ENCODE peak calls at places on chromosomes 6 and 20, in nine cellular contexts. One of them, this sample, is unnamed.

GRCh38 chr20:41643504-41643938 is 25.3 kb upstream of the CHD6 start:
- DNase-seq in spleen: no peak
- DNase-seq in stomach: peak; percentile 88
- DNase-seq in heart left ventricle: peak; percentile 11
- DNase-seq in suprapubic skin: no peak
- DNase-seq in A549: peak; percentile 18
- DNase-seq in IMR-90: peak; percentile 80
- DNase-seq in adrenal gland: peak; percentile 57
- DNase-seq in uterus: peak; percentile 21
- DNase-seq in this sample: no peak

GRCh38 chr6:168418631-168419250 is 22.2 kb upstream of the SMOC2 start:
- DNase-seq in A549: no peak
- DNase-seq in IMR-90: no peak
- DNase-seq in uterus: peak; percentile 51
- DNase-seq in spleen: no peak
- DNase-seq in adrenal gland: no peak
- DNase-seq in heart left ventricle: no peak
- DNase-seq in stomach: no peak
- DNase-seq in suprapubic skin: peak; percentile 73
- DNase-seq in this sample: no peak

GRCh38 chr20:24955045-24955444 is 6.0 kb downstream of the CST7 start:
- DNase-seq in spleen: peak; percentile 50
- DNase-seq in A549: no peak
- DNase-seq in stomach: peak; percentile 20
- DNase-seq in uterus: no peak
- DNase-seq in adrenal gland: no peak
- DNase-seq in IMR-90: no peak
- DNase-seq in heart left ventricle: no peak
- DNase-seq in suprapubic skin: no peak
- DNase-seq in this sample: no peak

GRCh38 chr20:63966172-63966943 is 3.4 kb downstream of the ZNF512B start:
- DNase-seq in spleen: peak; percentile 69
- DNase-seq in stomach: no peak
- DNase-seq in uterus: peak; percentile 12
- DNase-seq in IMR-90: no peak
- DNase-seq in suprapubic skin: no peak
- DNase-seq in adrenal gland: no peak
- DNase-seq in A549: no peak
- DNase-seq in heart left ventricle: no peak
- DNase-seq in this sample: no peak

GRCh38 chr6:154848580-154848979 is 115.4 kb downstream of the SCAF8 start:
- DNase-seq in spleen: no peak
- DNase-seq in heart left ventricle: no peak
- DNase-seq in adrenal gland: no peak
- DNase-seq in uterus: no peak
- DNase-seq in IMR-90: peak; percentile 10
- DNase-seq in suprapubic skin: no peak
- DNase-seq in A549: no peak
- DNase-seq in stomach: no peak
- DNase-seq in this sample: no peak

GRCh38 chr6:124073820-124074587 is 270.3 kb downstream of the NKAIN2 start:
- DNase-seq in adrenal gland: no peak
- DNase-seq in A549: no peak
- DNase-seq in suprapubic skin: no peak
- DNase-seq in IMR-90: no peak
- DNase-seq in stomach: no peak
- DNase-seq in uterus: no peak
- DNase-seq in heart left ventricle: no peak
- DNase-seq in spleen: no peak
- DNase-seq in this sample: no peak

GRCh38 chr20:43960231-43960630 is 45.6 kb downstream of the TOX2 start:
- DNase-seq in spleen: no peak
- DNase-seq in A549: no peak
- DNase-seq in IMR-90: no peak
- DNase-seq in stomach: no peak
- DNase-seq in adrenal gland: no peak
- DNase-seq in heart left ventricle: no peak
- DNase-seq in uterus: no peak
- DNase-seq in suprapubic skin: no peak
- DNase-seq in this sample: no peak

GRCh38 chr6:102994866-102995265 is 1601.4 kb downstream of the GRIK2 start:
- DNase-seq in spleen: no peak
- DNase-seq in uterus: no peak
- DNase-seq in stomach: no peak
- DNase-seq in IMR-90: no peak
- DNase-seq in suprapubic skin: no peak
- DNase-seq in adrenal gland: no peak
- DNase-seq in heart left ventricle: no peak
- DNase-seq in A549: no peak
- DNase-seq in this sample: no peak

GRCh38 chr6:6007311-6008113 is 787 bp upstream of the NRN1 start:
- DNase-seq in suprapubic skin: no peak
- DNase-seq in spleen: peak; percentile 75
- DNase-seq in stomach: no peak
- DNase-seq in IMR-90: no peak
- DNase-seq in uterus: no peak
- DNase-seq in A549: no peak
- DNase-seq in heart left ventricle: no peak
- DNase-seq in adrenal gland: no peak
- DNase-seq in this sample: no peak

GRCh38 chr6:6008648-6009421 is 2.1 kb upstream of the NRN1 start:
- DNase-seq in uterus: peak; percentile 44
- DNase-seq in spleen: peak; percentile 88
- DNase-seq in adrenal gland: peak; percentile 64
- DNase-seq in heart left ventricle: peak; percentile 81
- DNase-seq in A549: peak; percentile 68
- DNase-seq in stomach: peak; percentile 40
- DNase-seq in IMR-90: no peak
- DNase-seq in suprapubic skin: no peak
- DNase-seq in this sample: peak; percentile 75

GRCh38 chr6:6005467-6006427 is 978 bp downstream of the NRN1 start:
- DNase-seq in IMR-90: no peak
- DNase-seq in spleen: no peak
- DNase-seq in heart left ventricle: no peak
- DNase-seq in adrenal gland: no peak
- DNase-seq in suprapubic skin: no peak
- DNase-seq in A549: no peak
- DNase-seq in stomach: no peak
- DNase-seq in uterus: no peak
- DNase-seq in this sample: no peak

GRCh38 chr6:6008114-6008647 is 1.5 kb upstream of the NRN1 start:
- DNase-seq in spleen: no peak
- DNase-seq in IMR-90: no peak
- DNase-seq in adrenal gland: no peak
- DNase-seq in stomach: no peak
- DNase-seq in uterus: no peak
- DNase-seq in A549: no peak
- DNase-seq in heart left ventricle: no peak
- DNase-seq in suprapubic skin: no peak
- DNase-seq in this sample: no peak

DNA sequence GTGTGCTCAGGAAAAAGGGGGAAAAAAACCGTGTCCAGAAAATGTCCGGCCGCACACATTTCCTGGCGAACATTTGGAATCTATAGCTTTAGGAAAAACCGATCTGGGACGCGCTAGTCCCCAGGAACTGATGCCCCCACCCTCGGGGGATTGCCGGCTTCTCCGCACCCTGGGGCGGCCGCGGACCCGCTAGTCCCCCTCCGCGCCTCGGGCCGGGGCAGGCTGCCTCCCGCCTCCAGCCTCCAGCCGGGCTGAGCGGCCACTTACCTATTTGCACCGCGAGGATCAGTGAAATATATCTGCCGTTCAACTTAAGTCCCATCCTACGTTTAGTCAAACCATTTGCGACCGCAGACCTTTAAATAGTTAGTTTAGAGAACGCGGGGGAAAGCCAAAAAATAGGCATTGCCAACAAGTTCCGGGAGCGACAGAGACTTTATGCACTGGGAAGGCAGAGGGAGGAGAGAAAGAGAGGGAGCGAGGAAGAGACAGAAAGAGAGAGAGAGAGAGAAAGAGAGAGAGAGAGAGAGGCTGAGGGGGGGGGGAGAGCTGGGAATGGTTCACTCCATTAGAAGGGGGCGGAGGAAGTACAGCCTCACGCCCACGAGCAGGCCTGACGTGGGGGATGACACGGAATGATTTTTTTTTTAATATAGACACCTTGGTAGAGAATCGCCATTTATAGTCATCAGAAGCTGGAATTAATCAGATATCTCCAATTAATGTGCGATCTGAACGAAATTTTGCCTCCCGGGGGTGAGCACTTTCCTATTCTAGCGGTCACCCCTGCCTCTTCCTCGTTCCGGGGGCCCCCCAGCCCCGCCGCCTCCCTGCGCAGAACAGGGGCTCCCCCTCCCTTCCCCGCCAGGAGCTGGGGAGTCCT is at the start of gene NRN1:
- DNase-seq in heart left ventricle: no peak
- DNase-seq in A549: no peak
- DNase-seq in adrenal gland: no peak
- DNase-seq in spleen: no peak
- DNase-seq in stomach: no peak
- DNase-seq in IMR-90: no peak
- DNase-seq in suprapubic skin: no peak
- DNase-seq in uterus: no peak
- DNase-seq in this sample: no peak
- H3K4me3 ChIP-seq in heart left ventricle: peak within 1 kb of the TSS; percentile 62
- H3K4me3 ChIP-seq in A549: peak within 1 kb of the TSS; percentile 60
- H3K4me3 ChIP-seq in adrenal gland: no peak within 1 kb of the TSS
- H3K4me3 ChIP-seq in spleen: peak within 1 kb of the TSS; percentile 70
- H3K4me3 ChIP-seq in stomach: peak within 1 kb of the TSS; percentile 28
- H3K4me3 ChIP-seq in IMR-90: no peak within 1 kb of the TSS
- H3K4me3 ChIP-seq in suprapubic skin: peak within 1 kb of the TSS; percentile 62
- H3K4me3 ChIP-seq in uterus: peak within 1 kb of the TSS; percentile 27
- H3K4me3 ChIP-seq in this sample: peak within 1 kb of the TSS; percentile 65

DNA sequence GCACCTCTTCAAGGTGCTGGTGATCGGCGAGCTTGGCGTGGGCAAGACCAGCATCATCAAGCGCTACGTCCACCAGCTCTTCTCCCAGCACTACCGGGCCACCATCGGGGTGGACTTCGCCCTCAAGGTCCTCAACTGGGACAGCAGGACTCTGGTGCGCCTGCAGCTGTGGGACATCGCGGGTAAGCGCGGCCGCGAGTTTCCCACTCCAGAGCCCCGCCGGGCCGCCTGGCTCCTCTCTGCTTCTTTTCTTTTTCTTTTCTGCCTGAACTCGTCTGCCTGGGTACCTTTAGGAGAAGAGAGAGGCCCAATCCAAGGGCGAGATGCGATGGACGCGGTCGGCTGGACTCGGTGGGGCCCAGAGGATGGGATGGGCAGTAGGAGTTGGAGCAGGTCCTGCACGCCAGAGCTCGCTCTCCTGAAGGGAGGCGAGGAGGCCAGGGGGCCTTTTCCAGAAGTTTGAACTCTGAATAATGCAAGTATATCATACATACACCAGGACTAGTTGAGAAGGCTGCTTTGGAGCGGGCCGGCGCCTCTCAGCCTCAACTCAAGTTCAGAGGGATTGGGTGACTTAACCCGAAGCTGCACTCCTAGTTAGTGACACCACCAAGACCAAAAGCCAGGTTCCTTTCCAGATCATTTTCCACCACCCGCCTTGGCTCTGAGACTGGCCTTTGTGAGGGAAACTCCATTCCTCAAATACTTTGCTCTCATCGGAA is 468 bp downstream of the RAB32 start:
- DNase-seq in spleen: no peak
- DNase-seq in adrenal gland: peak; percentile 62
- DNase-seq in heart left ventricle: peak; percentile 23
- DNase-seq in uterus: no peak
- DNase-seq in A549: peak; percentile 15
- DNase-seq in IMR-90: peak; percentile 38
- DNase-seq in stomach: peak; percentile 49
- DNase-seq in suprapubic skin: peak; percentile 84
- DNase-seq in this sample: peak; percentile 18
- TF ChIP-seq POLR2A in spleen: no peak
- TF ChIP-seq POLR2A in adrenal gland: no peak
- TF ChIP-seq POLR2A in heart left ventricle: no peak
- TF ChIP-seq POLR2A in uterus: no peak
- TF ChIP-seq POLR2A in A549: no peak
- TF ChIP-seq POLR2A in IMR-90: no peak
- TF ChIP-seq POLR2A in stomach: no peak
- TF ChIP-seq POLR2A in suprapubic skin: no peak
- TF ChIP-seq POLR2A in this sample: no peak

GRCh38 chr20:54477556-54477955 is 2.2 kb downstream of the DOK5 start:
- DNase-seq in adrenal gland: no peak
- DNase-seq in stomach: no peak
- DNase-seq in IMR-90: peak; percentile 18
- DNase-seq in suprapubic skin: no peak
- DNase-seq in spleen: no peak
- DNase-seq in heart left ventricle: no peak
- DNase-seq in uterus: no peak
- DNase-seq in A549: no peak
- DNase-seq in this sample: no peak

GRCh38 chr20:54481442-54481841 is 6.0 kb downstream of the DOK5 start:
- DNase-seq in suprapubic skin: no peak
- DNase-seq in adrenal gland: no peak
- DNase-seq in A549: no peak
- DNase-seq in stomach: no peak
- DNase-seq in spleen: no peak
- DNase-seq in heart left ventricle: no peak
- DNase-seq in IMR-90: no peak
- DNase-seq in uterus: no peak
- DNase-seq in this sample: no peak

GRCh38 chr20:54476336-54476928 is 1.0 kb downstream of the DOK5 start:
- DNase-seq in stomach: no peak
- DNase-seq in spleen: no peak
- DNase-seq in heart left ventricle: no peak
- DNase-seq in adrenal gland: no peak
- DNase-seq in IMR-90: no peak
- DNase-seq in uterus: no peak
- DNase-seq in A549: no peak
- DNase-seq in suprapubic skin: no peak
- DNase-seq in this sample: no peak

GRCh38 chr20:54477134-54477533 is 1.7 kb downstream of the DOK5 start:
- DNase-seq in suprapubic skin: no peak
- DNase-seq in adrenal gland: no peak
- DNase-seq in stomach: no peak
- DNase-seq in spleen: no peak
- DNase-seq in A549: no peak
- DNase-seq in uterus: no peak
- DNase-seq in heart left ventricle: no peak
- DNase-seq in IMR-90: no peak
- DNase-seq in this sample: no peak

GRCh38 chr20:54479138-54479906 is 3.9 kb downstream of the DOK5 start:
- DNase-seq in suprapubic skin: no peak
- DNase-seq in IMR-90: peak; percentile 11
- DNase-seq in heart left ventricle: no peak
- DNase-seq in stomach: no peak
- DNase-seq in uterus: no peak
- DNase-seq in A549: no peak
- DNase-seq in spleen: no peak
- DNase-seq in adrenal gland: no peak
- DNase-seq in this sample: no peak
- TF ChIP-seq CTCF in suprapubic skin: no peak
- TF ChIP-seq CTCF in IMR-90: peak; percentile 14
- TF ChIP-seq CTCF in heart left ventricle: no peak
- TF ChIP-seq CTCF in stomach: no peak
- TF ChIP-seq CTCF in uterus: no peak
- TF ChIP-seq CTCF in A549: peak; percentile 9
- TF ChIP-seq CTCF in spleen: no peak
- TF ChIP-seq CTCF in adrenal gland: no peak
- TF ChIP-seq CTCF in this sample: no peak

GRCh38 chr6:33688006-33688405 is 23.5 kb downstream of the UQCC2 start:
- DNase-seq in heart left ventricle: no peak
- DNase-seq in adrenal gland: no peak
- DNase-seq in IMR-90: no peak
- DNase-seq in uterus: no peak
- DNase-seq in spleen: no peak
- DNase-seq in A549: no peak
- DNase-seq in suprapubic skin: no peak
- DNase-seq in stomach: no peak
- DNase-seq in this sample: no peak

GRCh38 chr6:33684983-33685382 is 26.5 kb downstream of the UQCC2 start:
- DNase-seq in A549: no peak
- DNase-seq in spleen: no peak
- DNase-seq in suprapubic skin: no peak
- DNase-seq in IMR-90: no peak
- DNase-seq in heart left ventricle: no peak
- DNase-seq in adrenal gland: no peak
- DNase-seq in uterus: no peak
- DNase-seq in stomach: no peak
- DNase-seq in this sample: no peak

GRCh38 chr6:33685411-33686224 is 25.9 kb downstream of the UQCC2 start:
- DNase-seq in uterus: no peak
- DNase-seq in A549: no peak
- DNase-seq in stomach: no peak
- DNase-seq in heart left ventricle: no peak
- DNase-seq in suprapubic skin: no peak
- DNase-seq in adrenal gland: no peak
- DNase-seq in spleen: peak; percentile 69
- DNase-seq in IMR-90: no peak
- DNase-seq in this sample: no peak

GRCh38 chr6:33686981-33687975 is 24.2 kb downstream of the UQCC2 start:
- DNase-seq in spleen: no peak
- DNase-seq in stomach: no peak
- DNase-seq in suprapubic skin: no peak
- DNase-seq in heart left ventricle: no peak
- DNase-seq in A549: no peak
- DNase-seq in uterus: no peak
- DNase-seq in IMR-90: no peak
- DNase-seq in adrenal gland: no peak
- DNase-seq in this sample: no peak

GRCh38 chr6:33686225-33686742 is 25.2 kb downstream of the UQCC2 start:
- DNase-seq in IMR-90: no peak
- DNase-seq in heart left ventricle: no peak
- DNase-seq in spleen: no peak
- DNase-seq in A549: no peak
- DNase-seq in stomach: no peak
- DNase-seq in adrenal gland: no peak
- DNase-seq in suprapubic skin: no peak
- DNase-seq in uterus: no peak
- DNase-seq in this sample: no peak
- H3K4me3 ChIP-seq in IMR-90: no peak overlapping the region
- H3K4me3 ChIP-seq in heart left ventricle: no peak overlapping the region
- H3K4me3 ChIP-seq in spleen: no peak overlapping the region
- H3K4me3 ChIP-seq in A549: no peak overlapping the region
- H3K4me3 ChIP-seq in stomach: no peak overlapping the region
- H3K4me3 ChIP-seq in adrenal gland: no peak overlapping the region
- H3K4me3 ChIP-seq in suprapubic skin: no peak overlapping the region
- H3K4me3 ChIP-seq in uterus: no peak overlapping the region
- H3K4me3 ChIP-seq in this sample: no peak overlapping the region